ENCODE peak calls at places on chromosomes 7 and 10, in five cellular contexts. E, U, O, B and Q are unnamed samples.

GRCh38 chr7:44440577-44441078 is 49.8 kb downstream of the NUDCD3 start:
- DNase-seq in U (no peak), O (no peak), B (no peak), E (no peak), Q (no peak)

GRCh38 chr10:105726149-105726548 is 1085.1 kb downstream of the SORCS3 start:
- DNase-seq in E (no peak), U (no peak), O (no peak), B (no peak), Q (no peak)

GRCh38 chr7:151059362-151060112 is at the start of gene SLC4A2:
- DNase-seq in U (peak; percentile 72), O (peak; percentile 73), B (peak; percentile 98), E (no peak), Q (peak; percentile 63)

GRCh38 chr7:73891178-73891885 is 30.4 kb downstream of the TMEM270 start:
- DNase-seq in O (no peak), E (no peak), B (peak; percentile 44), U (peak; percentile 53), Q (no peak)

GRCh38 chr7:151174246-151175046 is 7.0 kb upstream of the GBX1 start:
- DNase-seq in O (no peak), B (no peak), U (peak; percentile 36), E (no peak), Q (no peak)

GRCh38 chr7:91398341-91398740 is 134.1 kb downstream of the FZD1 start:
- DNase-seq in B (no peak), E (no peak), U (no peak), O (no peak), Q (no peak)

GRCh38 chr10:3139135-3139910 is 33.3 kb downstream of the PITRM1 start:
- DNase-seq in E (no peak), O (no peak), B (no peak), U (no peak), Q (no peak)

GRCh38 chr10:124213471-124213870 is 120.1 kb upstream of the CHST15 start:
- DNase-seq in U (peak; percentile 12), B (no peak), O (no peak), E (no peak), Q (no peak)

GRCh38 chr10:132904169-132904813 is 38.1 kb downstream of the CFAP46 start:
- DNase-seq in O (no peak), B (peak; percentile 90), E (peak; percentile 6), U (peak; percentile 17), Q (no peak)

GRCh38 chr7:134787064-134787463 is 7.6 kb downstream of the CALD1 start:
- DNase-seq in E (no peak), O (peak; percentile 3), B (no peak), U (peak; percentile 33), Q (no peak)

GRCh38 chr7:140877249-140877524 is 47.5 kb downstream of the BRAF start:
- DNase-seq in U (no peak), E (no peak), B (no peak), O (no peak), Q (no peak)

GRCh38 chr10:49614242-49615198 is 683 bp downstream of the CHAT start:
- DNase-seq in E (no peak), U (no peak), B (no peak), O (no peak), Q (no peak)

GRCh38 chr7:22386865-22387264 is 29.9 kb upstream of the RAPGEF5 start:
- DNase-seq in E (no peak), U (no peak), O (no peak), B (no peak), Q (no peak)

GRCh38 chr7:2628137-2628482 is 3.7 kb upstream of the TTYH3 start:
- DNase-seq in O (no peak), E (no peak), U (no peak), B (no peak), Q (no peak)

GRCh38 chr7:106625678-106626301 is 35.2 kb downstream of the CCDC71L start:
- DNase-seq in O (no peak), U (no peak), B (no peak), E (no peak), Q (no peak)

GRCh38 chr7:43872401-43873165 is 3.3 kb upstream of the MRPS24 start:
- DNase-seq in U (peak; percentile 90), O (peak; percentile 67), E (peak; percentile 69), B (peak; percentile 54), Q (peak; percentile 73)

GRCh38 chr10:16777473-16778370 is 39.5 kb downstream of the RSU1 start:
- DNase-seq in E (peak; percentile 19), B (peak; percentile 65), O (no peak), U (peak; percentile 79), Q (peak; percentile 46)

GRCh38 chr10:122116331-122116730 is 127.4 kb downstream of the TACC2 start:
- DNase-seq in E (no peak), U (peak; percentile 84), O (no peak), B (no peak), Q (no peak)

GRCh38 chr7:128343554-128344430 is at the start of gene RBM28:
- DNase-seq in U (peak; percentile 93), O (peak; percentile 81), E (peak; percentile 83), B (peak; percentile 94), Q (peak; percentile 90)

DNA sequence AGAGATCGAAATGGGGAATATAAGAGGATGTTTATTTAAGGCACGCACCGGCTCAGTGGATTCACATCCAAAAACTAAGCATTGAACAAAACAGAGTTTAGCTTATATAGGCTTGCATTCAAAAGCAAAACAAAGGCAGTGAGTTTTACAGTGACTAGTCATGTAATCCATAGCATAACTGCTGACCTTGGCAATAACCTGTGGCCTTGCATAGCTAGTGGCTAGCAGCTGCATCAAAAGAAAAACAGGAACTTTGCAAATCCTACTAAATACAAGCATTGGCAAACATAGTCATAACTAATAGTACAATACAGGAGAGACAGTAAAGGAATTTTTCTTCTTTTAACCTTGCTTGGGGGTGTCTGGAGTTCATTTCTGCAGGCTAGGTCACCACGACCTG is 9.7 kb upstream of the ZNF485 start:
- DNase-seq in B (no peak), E (no peak), O (no peak), U (no peak), Q (no peak)
- H3K4me3 ChIP-seq in B (no peak overlapping the region), E (no peak overlapping the region), O (no peak overlapping the region), U (no peak overlapping the region), Q (no peak overlapping the region)

DNA sequence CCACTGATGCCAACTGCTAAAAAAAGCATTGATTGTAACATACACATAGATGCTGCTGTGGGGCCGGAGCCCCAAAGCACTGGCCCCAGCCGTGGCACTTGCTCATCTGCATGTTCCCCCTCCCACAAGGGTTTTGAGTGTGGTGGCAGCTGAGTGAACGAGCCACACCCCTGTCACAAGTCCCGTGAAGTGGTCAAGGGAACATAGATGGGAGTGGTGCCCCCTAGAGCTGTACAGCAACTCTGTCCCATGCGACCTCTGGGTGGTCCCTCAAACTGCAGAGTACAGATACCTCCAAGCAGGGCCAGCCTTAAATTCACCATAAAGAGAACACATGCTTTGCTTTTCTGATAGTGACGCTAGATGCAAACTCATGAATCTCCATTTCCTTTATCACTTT is 503.3 kb upstream of the NRP1 start:
- DNase-seq in U (no peak), E (no peak), B (no peak), O (no peak), Q (no peak)
- TF ChIP-seq CTCF in U (no peak), E (no peak), B (no peak), O (no peak), Q (no peak)

GRCh38 chr10:99785646-99786045 is 3.2 kb downstream of the ABCC2 start:
- DNase-seq in U (no peak), B (no peak), E (no peak), O (no peak), Q (no peak)
- H3K4me3 ChIP-seq in U (no peak overlapping the region), B (no peak overlapping the region), E (no peak overlapping the region), O (no peak overlapping the region), Q (no peak overlapping the region)

DNA sequence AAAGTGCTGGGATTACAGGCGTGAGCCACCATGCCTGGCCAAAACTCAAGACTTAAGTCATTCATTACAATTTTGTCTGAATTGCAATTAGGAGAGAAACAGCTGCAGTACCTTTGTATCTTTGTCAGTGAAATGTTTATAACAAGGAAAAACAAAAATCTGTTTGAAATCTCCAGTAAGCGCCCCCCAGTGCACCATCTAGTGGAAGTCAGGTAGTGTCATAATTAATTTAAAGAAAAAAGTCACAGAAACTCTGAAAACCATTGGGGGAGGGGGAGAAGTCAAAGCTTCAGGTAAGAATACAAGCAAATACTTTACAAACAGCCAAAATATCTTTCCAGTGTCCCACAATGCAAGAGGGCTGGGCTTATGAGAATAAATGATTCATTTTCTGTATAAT is 2.8 kb downstream of the MPP7 start:
- DNase-seq in O (no peak), E (no peak), B (no peak), U (no peak), Q (no peak)
- TF ChIP-seq CTCF in O (no peak), E (peak; percentile 14), B (no peak), U (no peak), Q (no peak)